ENCODE peak calls at places on chromosome 10, in five cellular contexts. B, L, F, K and J are unnamed samples. For H3K9me3, the result is how much of the 10 kb centered on the place peaks cover.

GRCh38 chr10:59242991-59243390 is 66.5 kb downstream of the PHYHIPL start:
- DNase-seq in K (no peak), L (no peak), B (no peak), F (no peak), J (peak)

GRCh38 chr10:129552119-129552518 is 85.1 kb downstream of the MGMT start:
- DNase-seq in B (no peak), L (no peak), K (no peak), F (no peak), J (no peak)

GRCh38 chr10:43252785-43253341 is 14.0 kb downstream of the RASGEF1A start:
- DNase-seq in B (peak), F (no peak), K (no peak), L (peak), J (no peak)

GRCh38 chr10:87803831-87804230 is 14.2 kb downstream of the ATAD1 start:
- DNase-seq in F (no peak), K (no peak), L (no peak), B (no peak), J (no peak)

GRCh38 chr10:96306516-96306915 is 2.3 kb downstream of the DNTT start:
- DNase-seq in B (peak), F (no peak), K (no peak), L (no peak), J (peak)

GRCh38 chr10:77789016-77789415 is 137.5 kb downstream of the DLG5 start:
- DNase-seq in L (no peak), K (no peak), F (no peak), B (peak), J (no peak)

GRCh38 chr10:78688945-78689935 is 379.5 kb upstream of the ZMIZ1 start:
- DNase-seq in K (peak), B (peak), F (no peak), L (peak), J (peak)

GRCh38 chr10:97013983-97014382 is 171.8 kb downstream of the SLIT1 start:
- DNase-seq in K (no peak), B (no peak), L (no peak), F (no peak), J (no peak)

GRCh38 chr10:60282771-60283353 is 106.8 kb downstream of the ANK3 start:
- DNase-seq in B (peak), F (no peak), K (peak), L (no peak), J (no peak)

GRCh38 chr10:1643161-1643910 is 94.0 kb downstream of the ADARB2 start:
- DNase-seq in K (peak), F (peak), L (no peak), B (no peak), J (peak)

GRCh38 chr10:86403183-86403797 is 36.7 kb upstream of the GRID1 start:
- DNase-seq in F (no peak), B (no peak), L (no peak), K (no peak), J (no peak)

GRCh38 chr10:24303522-24304310 is 94.8 kb downstream of the KIAA1217 start:
- DNase-seq in F (no peak), B (no peak), L (no peak), K (no peak), J (peak)

GRCh38 chr10:1413823-1414222 is 323.5 kb downstream of the ADARB2 start:
- DNase-seq in L (no peak), B (no peak), F (no peak), K (no peak), J (no peak)

GRCh38 chr10:67697646-67698245 is 1.8 kb upstream of the CTNNA3 start:
- DNase-seq in B (no peak), L (peak), K (peak), F (no peak), J (peak)

GRCh38 chr10:24223953-24224352 is 15.0 kb downstream of the KIAA1217 start:
- DNase-seq in L (no peak), F (no peak), K (no peak), B (no peak), J (no peak)

GRCh38 chr10:3873728-3874461 is 88.9 kb upstream of the KLF6 start:
- DNase-seq in B (no peak), F (no peak), K (peak), L (peak), J (peak)

GRCh38 chr10:86693721-86694369 is 25.5 kb downstream of the LDB3 start:
- DNase-seq in F (no peak), L (peak), K (peak), B (no peak), J (peak)

GRCh38 chr10:101770331-101771215 is 5.3 kb downstream of the FGF8 start:
- DNase-seq in B (no peak), K (no peak), F (no peak), L (peak), J (peak)

GRCh38 chr10:73262105-73262730 is 9.8 kb upstream of the MRPS16 start:
- DNase-seq in L (no peak), B (no peak), K (no peak), F (no peak), J (peak)

GRCh38 chr10:97089209-97089865 is 96.4 kb downstream of the SLIT1 start:
- DNase-seq in F (no peak), L (no peak), K (no peak), B (no peak), J (no peak)

GRCh38 chr10:122492006-122492405 is 30.7 kb downstream of the HTRA1 start:
- DNase-seq in L (no peak), F (no peak), B (no peak), K (no peak), J (no peak)

GRCh38 chr10:58755688-58756087 is 243.0 kb downstream of the BICC1 start:
- DNase-seq in K (peak), L (no peak), B (no peak), F (no peak), J (no peak)

GRCh38 chr10:12130237-12130872 is 878 bp downstream of the SEC61A2 start:
- DNase-seq in K (peak), F (peak), B (no peak), L (peak), J (peak)

GRCh38 chr10:11386044-11386443 is 225.4 kb downstream of the USP6NL start:
- DNase-seq in K (no peak), L (no peak), B (no peak), F (no peak), J (peak)

GRCh38 chr10:71748671-71749191 is 24.6 kb downstream of the VSIR start:
- DNase-seq in B (peak), F (no peak), L (peak), K (no peak), J (no peak)

GRCh38 chr10:92699518-92700272 is 9.9 kb downstream of the HHEX start:
- DNase-seq in B (peak), F (peak), L (peak), K (peak), J (peak)

GRCh38 chr10:86312701-86313270 is 53.8 kb downstream of the GRID1 start:
- DNase-seq in F (no peak), L (no peak), B (no peak), K (no peak), J (no peak)

GRCh38 chr10:62381385-62382102 is 7.4 kb downstream of the ZNF365 start:
- DNase-seq in L (no peak), B (no peak), F (no peak), K (no peak), J (no peak)

GRCh38 chr10:79413196-79413595 is 32.2 kb downstream of the ZCCHC24 start:
- DNase-seq in K (no peak), F (no peak), B (no peak), L (no peak), J (no peak)

GRCh38 chr10:99993994-99994689 is 15.6 kb downstream of the DNMBP start:
- DNase-seq in F (no peak), L (no peak), B (peak), K (peak), J (peak)

GRCh38 chr10:80068270-80068669 is 10.2 kb upstream of the TMEM254 start:
- DNase-seq in L (no peak), B (no peak), K (no peak), F (no peak), J (no peak)

GRCh38 chr10:104735036-104735435 is 93.9 kb downstream of the SORCS3 start:
- DNase-seq in L (peak), F (no peak), B (no peak), K (no peak), J (peak)

GRCh38 chr10:102967123-102967522 is 49.0 kb downstream of the CNNM2 start:
- DNase-seq in K (no peak), B (no peak), F (no peak), L (no peak), J (no peak)
- H3K9me3 ChIP-seq in K (under half), B (under half), F (under half), L (under half), J (under half)

DNA sequence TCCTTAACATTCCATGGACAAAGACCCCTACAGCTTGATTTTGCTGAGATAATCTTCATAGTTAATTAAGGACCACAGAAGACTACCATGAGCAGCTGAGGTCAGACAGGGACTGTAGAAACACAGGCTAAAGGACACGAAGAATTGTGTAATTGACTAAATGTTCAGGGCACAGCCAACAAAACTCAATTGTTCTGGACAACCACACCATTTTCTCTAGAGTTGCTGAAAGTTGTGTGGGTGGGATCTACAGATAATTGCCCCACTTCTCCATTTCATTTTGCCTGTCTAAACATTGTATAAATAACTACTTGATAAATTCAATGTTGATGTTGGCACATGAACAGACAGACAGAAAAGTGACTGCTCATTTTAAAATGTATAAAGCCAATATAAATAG is 39.0 kb upstream of the SLC16A12 start:
- DNase-seq in B (no peak), L (no peak), F (no peak), K (no peak), J (no peak)
- H3K4me3 ChIP-seq in B (no peak), L (no peak), F (no peak), K (no peak), J (no peak)

GRCh38 chr10:132007681-132008080 is 26.0 kb upstream of the BNIP3 start:
- DNase-seq in K (no peak), B (no peak), L (no peak), F (no peak), J (no peak)
- H3K27ac ChIP-seq in K (no peak), B (no peak), L (no peak), F (no peak), J (no peak)

DNA sequence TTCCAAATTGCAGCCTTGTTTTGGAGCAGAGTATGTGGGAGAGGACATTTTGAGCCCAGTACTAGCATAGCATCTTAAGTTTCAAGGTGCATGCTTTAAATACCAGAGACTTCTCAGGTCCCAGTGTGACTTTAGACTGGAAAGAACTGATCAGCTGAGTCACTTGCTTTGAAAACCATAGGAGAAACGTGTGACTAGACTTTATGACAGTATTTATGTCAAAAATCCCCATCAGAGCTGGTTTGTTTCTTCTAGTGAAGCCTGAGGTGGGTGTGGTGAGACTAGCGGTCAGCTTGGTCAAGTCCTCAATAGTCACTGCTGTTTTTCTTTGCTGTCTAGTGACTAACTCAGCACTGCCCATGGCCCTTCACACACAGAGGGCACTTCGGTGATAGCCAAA is 724.2 kb downstream of the GATA3 start:
- DNase-seq in K (peak), B (no peak), F (no peak), L (no peak), J (no peak)
- H3K9me3 ChIP-seq in K (under half), B (under half), F (under half), L (under half), J (under half)

GRCh38 chr10:110303681-110304080 is 1.0 kb downstream of the SMNDC1 start:
- DNase-seq in F (no peak), L (no peak), B (no peak), K (no peak), J (no peak)
- H3K4me3 ChIP-seq in F (peak), L (peak), B (peak), K (peak), J (peak)